ENCODE peak calls at places on chromosomes 3 and 15, in six cellular contexts. F is testis, T is Panc1, V is IMR-90, N is cardiac muscle cell, I is transverse colon. B is an unnamed sample.

GRCh38 chr15:101368868-101369642 is 74.0 kb upstream of the SNRPA1 start:
- DNase-seq in T (no peak), V (no peak), F (no peak), I (no peak), N (no peak), B (no peak)

GRCh38 chr3:58004972-58005371 is 3.2 kb upstream of the FLNB start:
- DNase-seq in N (no peak), V (peak), I (no peak), T (no peak), F (no peak), B (no peak)

GRCh38 chr3:13263770-13264467 is 156.2 kb downstream of the NUP210 start:
- DNase-seq in I (no peak), T (no peak), N (peak), F (no peak), V (no peak), B (no peak)

GRCh38 chr3:171455603-171456550 is 4.3 kb downstream of the TNIK start:
- DNase-seq in T (no peak), I (no peak), F (no peak), N (no peak), V (no peak), B (no peak)

GRCh38 chr15:65332662-65333440 is 28.4 kb downstream of the RNU5B-1 start:
- DNase-seq in I (no peak), N (no peak), T (no peak), V (no peak), F (no peak), B (no peak)

GRCh38 chr15:91234759-91235158 is 134.7 kb downstream of the SV2B start:
- DNase-seq in F (no peak), N (no peak), I (no peak), T (no peak), V (no peak), B (no peak)

GRCh38 chr3:72482589-72483249 is 365.5 kb downstream of the SHQ1 start:
- DNase-seq in V (peak), I (peak), T (no peak), N (peak), F (peak), B (no peak)

GRCh38 chr15:96053039-96054021 is 277.2 kb upstream of the NR2F2 start:
- DNase-seq in T (no peak), F (peak), N (peak), V (no peak), I (peak), B (peak)

GRCh38 chr3:126321490-126321889 is 35.7 kb downstream of the KLF15 start:
- DNase-seq in N (no peak), T (no peak), F (no peak), I (no peak), V (no peak), B (peak)

GRCh38 chr15:60589728-60590127 is 110.8 kb upstream of the ICE2 start:
- DNase-seq in T (no peak), N (no peak), V (peak), I (no peak), F (no peak), B (no peak)

GRCh38 chr3:141708367-141708766 is 29.7 kb upstream of the RNF7 start:
- DNase-seq in I (no peak), N (no peak), T (no peak), V (peak), F (no peak), B (no peak)

GRCh38 chr3:177735441-177735840 is 538.2 kb upstream of the TBL1XR1 start:
- DNase-seq in N (no peak), V (no peak), I (no peak), T (no peak), F (no peak), B (no peak)

GRCh38 chr15:61144055-61144454 is 85.0 kb downstream of the RORA start:
- DNase-seq in V (no peak), I (no peak), T (no peak), F (no peak), N (no peak), B (no peak)

GRCh38 chr15:29092376-29093064 is 177.1 kb downstream of the NSMCE3 start:
- DNase-seq in F (no peak), T (no peak), I (no peak), N (no peak), V (no peak), B (no peak)

GRCh38 chr15:48360841-48361240 is 29.6 kb downstream of the DUT start:
- DNase-seq in N (no peak), I (no peak), T (no peak), F (no peak), V (peak), B (no peak)

GRCh38 chr3:194390835-194391234 is 8.2 kb downstream of the GP5 start:
- DNase-seq in N (no peak), I (no peak), V (no peak), T (no peak), F (no peak), B (no peak)

GRCh38 chr3:141875374-141875892 is 1.0 kb upstream of the ATP1B3 start:
- DNase-seq in N (peak), I (peak), F (peak), T (peak), V (peak), B (peak)

GRCh38 chr3:16203031-16203430 is 28.6 kb downstream of the GALNT15 start:
- DNase-seq in F (no peak), I (no peak), N (no peak), T (no peak), V (peak), B (no peak)

GRCh38 chr3:114745322-114746240 is 401.5 kb downstream of the ZBTB20 start:
- DNase-seq in N (no peak), F (peak), T (no peak), V (peak), I (no peak), B (no peak)

GRCh38 chr3:101780661-101781060 is 1.6 kb downstream of the NXPE3 start:
- DNase-seq in V (peak), F (peak), T (peak), N (no peak), I (no peak), B (no peak)

GRCh38 chr3:64295594-64295993 is 70.3 kb upstream of the PRICKLE2 start:
- DNase-seq in N (no peak), T (no peak), I (peak), F (no peak), V (peak), B (no peak)

GRCh38 chr3:111428301-111428700 is 113.7 kb upstream of the CD96 start:
- DNase-seq in N (no peak), T (no peak), I (no peak), F (no peak), V (no peak), B (no peak)

GRCh38 chr3:39096775-39097174 is 10.7 kb downstream of the GORASP1 start:
- DNase-seq in F (peak), I (no peak), T (no peak), V (peak), N (no peak), B (no peak)

GRCh38 chr15:82543155-82543554 is 2.9 kb upstream of the RPS17 start:
- DNase-seq in V (peak), T (no peak), I (no peak), F (no peak), N (no peak), B (peak)

GRCh38 chr3:88809993-88810392 is 297.4 kb upstream of the EPHA3 start:
- DNase-seq in V (peak), T (no peak), I (no peak), N (no peak), F (no peak), B (no peak)
- H3K27ac ChIP-seq in V (no peak), T (no peak), I (no peak), N (peak), F (no peak), B (no peak)

GRCh38 chr3:120425196-120425595 is 25.6 kb downstream of the FSTL1 start:
- DNase-seq in I (no peak), N (no peak), V (no peak), T (no peak), F (no peak), B (no peak)

GRCh38 chr3:120427201-120427600 is 23.6 kb downstream of the FSTL1 start:
- DNase-seq in I (no peak), V (no peak), F (no peak), N (no peak), T (no peak), B (no peak)

GRCh38 chr3:120423432-120423831 is 27.4 kb downstream of the FSTL1 start:
- DNase-seq in I (no peak), V (no peak), N (no peak), F (no peak), T (no peak), B (no peak)

GRCh38 chr3:120424506-120424905 is 26.3 kb downstream of the FSTL1 start:
- DNase-seq in N (no peak), T (no peak), I (no peak), V (no peak), F (no peak), B (no peak)

DNA sequence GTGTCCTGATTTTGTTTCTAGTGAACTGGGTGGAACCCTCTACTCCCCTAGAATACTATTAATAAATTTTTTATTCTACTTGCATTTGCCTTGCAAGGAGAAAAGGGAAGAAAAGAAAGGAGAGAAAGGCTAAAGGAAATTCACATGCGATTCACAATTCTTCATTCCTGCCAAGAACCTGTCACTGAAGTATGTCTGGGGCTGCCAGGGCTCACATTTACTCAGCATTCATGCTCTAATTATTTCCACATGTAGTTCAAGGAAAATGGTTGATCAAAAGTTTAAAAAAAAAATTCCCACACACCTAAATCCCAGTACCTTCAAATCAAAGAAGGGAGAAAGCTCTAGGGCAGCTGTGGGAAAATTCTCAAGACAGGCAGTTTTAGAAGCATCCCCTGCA is 24.9 kb downstream of the FSTL1 start:
- DNase-seq in V (peak), T (no peak), I (no peak), N (no peak), F (no peak), B (no peak)
- H3K27ac ChIP-seq in V (peak), T (no peak), I (peak), N (peak), F (peak), B (no peak)

GRCh38 chr3:184172681-184173373 is 1.8 kb upstream of the AP2M1 start:
- DNase-seq in I (no peak), T (no peak), N (no peak), V (peak), F (no peak), B (no peak)
- H3K27ac ChIP-seq in I (no peak), T (no peak), N (peak), V (no peak), F (no peak), B (no peak)

DNA sequence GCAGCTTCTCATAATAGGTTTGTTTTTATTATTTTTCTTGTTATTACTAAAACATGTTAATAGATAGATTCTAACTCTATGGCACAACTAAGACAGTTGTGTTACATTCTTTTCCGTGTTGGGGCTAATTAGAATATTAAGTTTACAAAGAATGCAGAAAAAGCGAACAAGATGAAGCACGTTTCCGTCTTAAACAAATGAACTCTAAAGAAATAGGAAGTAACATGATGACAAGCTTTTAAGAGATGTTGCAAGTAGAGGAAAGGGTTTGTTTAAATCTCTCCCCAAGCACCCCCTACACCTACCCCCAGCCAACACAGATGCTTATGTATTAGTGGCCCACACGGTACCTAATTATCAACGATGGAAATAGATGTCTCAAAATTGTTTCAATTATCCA is 207.1 kb downstream of the TP63 start:
- DNase-seq in I (no peak), F (no peak), N (no peak), V (no peak), T (no peak), B (no peak)
- H3K27ac ChIP-seq in I (no peak), F (no peak), N (no peak), V (no peak), T (no peak), B (no peak)

DNA sequence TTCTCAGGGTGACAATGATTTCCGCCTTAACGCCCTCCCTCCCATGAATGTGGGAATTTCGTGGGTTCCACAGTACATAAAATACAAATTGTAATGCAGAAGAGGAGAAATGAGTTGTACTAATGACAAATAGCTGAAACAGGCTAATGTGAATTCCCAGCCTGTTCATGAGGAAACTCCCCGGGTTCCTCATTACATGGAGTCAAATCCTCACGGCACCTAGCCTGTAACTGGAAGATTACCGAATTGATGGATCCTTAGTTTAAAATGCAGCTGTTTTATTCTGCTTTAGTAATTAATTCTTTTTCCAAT is 43.5 kb downstream of the MEIS2 start:
- DNase-seq in T (no peak), F (no peak), V (no peak), N (no peak), I (no peak), B (no peak)
- H3K27ac ChIP-seq in T (no peak), F (no peak), V (no peak), N (peak), I (peak), B (no peak)